ENCODE peak calls at places on chromosome 2, in nine cellular contexts. F is H1, V is K562, I is endothelial cell of umbilical vein, N is HCT116, Q is A549, W is HepG2, M is GM12878, J is SK-N-SH. O is an unnamed sample.

GRCh38 chr2:8574196-8575010 is 107.5 kb upstream of the ID2 start:
- DNase-seq in V (no peak), N (no peak), Q (no peak), W (peak; percentile 90), M (no peak), F (no peak), I (no peak), J (no peak), O (peak; percentile 72)

GRCh38 chr2:2166844-2167243 is 164.2 kb downstream of the MYT1L start:
- DNase-seq in F (no peak), Q (no peak), N (no peak), I (no peak), J (no peak), M (no peak), W (no peak), V (no peak), O (no peak)

GRCh38 chr2:30894498-30895119 is 87.4 kb upstream of the CAPN13 start:
- DNase-seq in F (no peak), M (no peak), V (no peak), W (no peak), N (no peak), I (no peak), Q (no peak), J (no peak), O (peak; percentile 7)

GRCh38 chr2:222756951-222757645 is 85.6 kb downstream of the MOGAT1 start:
- DNase-seq in Q (peak; percentile 68), V (no peak), M (no peak), I (no peak), N (peak; percentile 24), W (no peak), J (no peak), F (no peak), O (no peak)

GRCh38 chr2:137467246-137467862 is 496.9 kb upstream of the HNMT start:
- DNase-seq in M (peak; percentile 1), W (peak; percentile 23), I (peak; percentile 3), J (peak; percentile 44), F (peak; percentile 75), N (no peak), Q (peak; percentile 3), V (peak; percentile 4), O (peak; percentile 49)

GRCh38 chr2:216920150-216920846 is 60.4 kb upstream of the TNP1 start:
- DNase-seq in N (no peak), F (no peak), Q (no peak), M (no peak), J (no peak), I (no peak), V (peak; percentile 15), W (no peak), O (no peak)

GRCh38 chr2:45470531-45470930 is 140.5 kb downstream of the SRBD1 start:
- DNase-seq in W (no peak), M (no peak), N (no peak), Q (no peak), I (no peak), F (no peak), J (no peak), V (no peak), O (no peak)

GRCh38 chr2:97785818-97786217 is 72.4 kb downstream of the ZAP70 start:
- DNase-seq in Q (no peak), V (no peak), N (no peak), I (no peak), W (no peak), M (no peak), J (no peak), F (no peak), O (no peak)

GRCh38 chr2:12980817-12981216 is 264.1 kb downstream of the TRIB2 start:
- DNase-seq in V (no peak), M (no peak), I (peak; percentile 36), J (no peak), Q (no peak), F (no peak), N (no peak), W (no peak), O (no peak)

GRCh38 chr2:73043279-73043678 is 28.2 kb downstream of the SFXN5 start:
- DNase-seq in N (no peak), V (no peak), W (no peak), J (no peak), Q (no peak), I (no peak), F (no peak), M (no peak), O (no peak)

GRCh38 chr2:47167149-47167548 is 12.0 kb upstream of the STPG4 start:
- DNase-seq in Q (no peak), W (no peak), J (no peak), I (no peak), N (no peak), M (no peak), F (no peak), V (no peak), O (no peak)

GRCh38 chr2:85525567-85525966 is 13.4 kb upstream of the MAT2A start:
- DNase-seq in I (no peak), M (no peak), V (no peak), Q (no peak), F (no peak), W (no peak), N (no peak), J (no peak), O (peak; percentile 80)

GRCh38 chr2:45715601-45716379 is 64.3 kb downstream of the PRKCE start:
- DNase-seq in J (no peak), F (no peak), W (no peak), N (no peak), Q (no peak), V (no peak), M (no peak), I (no peak), O (no peak)

GRCh38 chr2:187782301-187782700 is 228.1 kb upstream of the TFPI start:
- DNase-seq in J (no peak), V (no peak), M (no peak), N (no peak), F (no peak), I (no peak), Q (no peak), W (no peak), O (no peak)

DNA sequence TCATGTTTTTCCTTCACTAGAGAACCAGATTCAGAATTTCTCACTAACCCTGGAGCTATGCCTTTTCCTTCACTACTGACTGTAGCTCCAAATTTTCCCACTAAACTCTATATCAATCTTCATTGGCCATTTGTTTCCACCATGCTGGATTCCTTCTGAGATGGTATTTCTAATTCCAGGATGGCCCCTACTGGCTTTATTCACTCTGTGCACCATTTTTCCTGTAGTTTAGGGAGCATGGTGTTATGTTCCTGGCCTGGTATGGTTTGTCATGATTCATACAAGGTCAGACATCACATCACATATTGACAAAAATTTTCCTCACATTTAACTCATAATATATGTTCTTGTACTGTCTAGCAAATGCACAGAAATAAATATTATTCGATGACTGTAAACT is 229.2 kb upstream of the TFPI start:
- DNase-seq in W (no peak), M (no peak), N (no peak), Q (no peak), J (no peak), V (no peak), I (no peak), F (no peak), O (no peak)
- TF ChIP-seq CTCF in W (no peak), M (no peak), N (no peak), Q (no peak), J (peak; percentile 30), V (no peak), I (no peak), F (no peak), O (no peak)

DNA sequence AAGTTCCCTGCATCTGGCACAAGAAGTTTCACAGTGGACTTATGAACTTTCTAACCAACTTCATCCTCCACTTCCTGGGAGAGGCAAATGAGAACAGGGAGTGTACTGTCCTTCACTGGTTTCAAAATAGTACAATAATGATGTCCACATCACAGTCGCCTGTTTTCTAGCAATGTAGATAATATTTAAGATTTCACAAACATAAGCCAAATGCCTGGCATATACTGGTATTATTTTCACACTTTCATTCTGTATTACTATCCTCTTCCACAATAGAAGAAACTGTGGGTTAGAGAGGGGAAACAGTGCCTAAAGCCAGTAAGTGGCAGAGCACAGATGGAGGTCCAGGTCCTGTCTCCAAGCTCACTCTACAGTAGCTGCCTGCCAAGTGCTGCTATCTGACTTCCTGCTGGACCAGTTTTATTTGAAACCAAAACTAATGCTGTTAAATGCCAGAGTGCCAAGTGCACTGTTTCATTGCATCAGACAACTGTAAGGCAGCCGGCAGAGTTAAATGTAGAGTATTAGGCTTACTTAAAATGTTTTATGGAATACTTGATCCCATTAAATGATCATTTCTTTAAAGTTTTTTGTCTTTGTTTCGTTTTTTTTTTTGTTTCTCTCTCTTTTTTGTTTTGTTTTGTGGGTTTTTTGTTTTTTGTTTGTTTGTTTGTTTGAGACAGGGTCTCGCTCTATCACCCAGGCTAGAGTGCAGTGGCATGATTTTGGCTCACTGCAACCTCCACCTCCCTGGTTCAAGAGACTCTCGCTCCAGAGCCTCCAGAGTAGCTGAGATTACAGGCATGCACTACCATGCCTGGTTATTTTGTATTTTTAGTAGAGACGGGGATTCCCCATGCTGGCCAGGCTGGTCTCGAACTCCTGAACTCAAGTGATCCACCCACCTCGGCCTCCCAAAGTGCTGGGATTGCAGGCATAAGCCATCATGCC is 15.1 kb downstream of the COBLL1 start:
- DNase-seq in W (peak; percentile 81), J (peak; percentile 71), V (no peak), M (no peak), F (no peak), Q (no peak), I (peak; percentile 66), N (no peak), O (no peak)
- H3K4me3 ChIP-seq in W (no peak overlapping the region), J (no peak overlapping the region), V (no peak overlapping the region), M (no peak overlapping the region), F (no peak overlapping the region), Q (no peak overlapping the region), I (no peak overlapping the region), N (no peak overlapping the region), O (no peak overlapping the region)

DNA sequence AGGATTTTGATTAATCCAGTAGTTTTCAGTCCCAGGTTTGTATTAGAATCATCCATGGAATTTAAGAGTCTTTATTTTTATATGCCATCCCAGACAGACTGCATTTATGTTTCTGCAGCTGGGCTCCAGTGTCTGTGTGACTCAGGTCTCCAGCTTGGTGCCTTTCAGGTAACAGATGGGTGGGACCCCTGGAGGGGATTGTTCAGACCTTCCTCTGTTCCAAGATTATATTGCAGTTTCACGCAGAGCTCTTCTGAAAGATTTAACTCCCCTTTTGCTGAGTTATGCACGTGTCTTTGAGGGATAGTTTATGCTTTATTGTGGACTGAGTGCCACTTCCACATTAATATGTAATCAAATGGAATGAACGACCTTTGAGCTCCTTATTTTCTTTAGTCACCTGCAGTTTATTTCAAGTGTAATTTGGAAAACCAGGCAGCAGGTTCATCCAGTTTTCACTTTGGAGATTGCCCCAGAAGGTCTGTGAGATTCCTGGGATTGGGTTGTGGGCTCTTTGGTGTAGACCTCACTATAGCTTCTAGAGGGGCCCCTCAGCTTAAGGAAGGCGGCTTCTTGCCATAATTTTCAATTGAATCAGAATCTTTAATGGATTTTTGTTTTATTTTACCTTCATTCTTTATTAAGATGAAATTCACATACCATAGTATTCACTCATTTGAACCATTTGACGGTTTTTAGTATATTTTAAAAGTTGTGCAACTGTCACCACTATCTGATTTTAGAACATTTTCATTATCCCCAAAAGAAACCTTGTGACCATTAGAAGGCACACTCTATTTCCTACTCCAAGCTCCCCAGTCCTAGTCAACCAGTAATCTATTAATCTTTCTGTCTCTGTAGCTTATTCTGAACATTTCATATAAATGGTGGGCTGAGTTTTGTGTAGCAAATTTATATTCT is 135.0 kb downstream of the WDSUB1 start:
- DNase-seq in J (no peak), N (no peak), I (no peak), M (no peak), Q (no peak), W (no peak), F (no peak), V (no peak), O (no peak)
- TF ChIP-seq MAX in J (no peak), N (no peak), I (no peak), M (no peak), Q (no peak), W (no peak), F (no peak), V (no peak), O (no peak)

GRCh38 chr2:150425121-150425559 is 62.3 kb downstream of the RND3 start:
- DNase-seq in F (peak; percentile 71), W (no peak), M (no peak), I (peak; percentile 76), J (no peak), N (no peak), Q (no peak), V (no peak), O (no peak)
- TF ChIP-seq CTCF in F (peak; percentile 34), W (no peak), M (no peak), I (peak; percentile 47), J (no peak), N (no peak), Q (no peak), V (no peak), O (no peak)

O was measured in NB4.